ENCODE peak calls at places on chromosomes 6 and 20, in eight cellular contexts. One of them, this sample, is unnamed.
A peak's percentile ranks its signal among the peaks of the same experiment; 100 is the strongest.

GRCh38 chr6:41257369-41258195 is 28.9 kb downstream of the TREM1 start:
- DNase-seq in spleen: no peak
- DNase-seq in prostate gland: peak; percentile 76
- DNase-seq in Peyer's patch: no peak
- DNase-seq in heart left ventricle: no peak
- DNase-seq in HCT116: no peak
- DNase-seq in tibial nerve: peak; percentile 31
- DNase-seq in adrenal gland: peak; percentile 58
- DNase-seq in this sample: no peak

GRCh38 chr6:13794184-13794583 is 20.2 kb downstream of the MCUR1 start:
- DNase-seq in Peyer's patch: no peak
- DNase-seq in tibial nerve: no peak
- DNase-seq in adrenal gland: no peak
- DNase-seq in prostate gland: no peak
- DNase-seq in HCT116: no peak
- DNase-seq in heart left ventricle: no peak
- DNase-seq in spleen: no peak
- DNase-seq in this sample: no peak

GRCh38 chr20:19602660-19603389 is 155.2 kb upstream of the RIN2 start:
- DNase-seq in tibial nerve: no peak
- DNase-seq in HCT116: no peak
- DNase-seq in heart left ventricle: no peak
- DNase-seq in prostate gland: no peak
- DNase-seq in Peyer's patch: no peak
- DNase-seq in spleen: no peak
- DNase-seq in adrenal gland: no peak
- DNase-seq in this sample: no peak

GRCh38 chr6:14406616-14407343 is 289.2 kb downstream of the CD83 start:
- DNase-seq in spleen: no peak
- DNase-seq in HCT116: no peak
- DNase-seq in prostate gland: no peak
- DNase-seq in Peyer's patch: no peak
- DNase-seq in adrenal gland: no peak
- DNase-seq in tibial nerve: no peak
- DNase-seq in heart left ventricle: no peak
- DNase-seq in this sample: no peak

GRCh38 chr6:169945117-169945516 is 193.7 kb downstream of the ERMARD start:
- DNase-seq in heart left ventricle: no peak
- DNase-seq in tibial nerve: no peak
- DNase-seq in spleen: no peak
- DNase-seq in prostate gland: no peak
- DNase-seq in HCT116: no peak
- DNase-seq in Peyer's patch: no peak
- DNase-seq in adrenal gland: no peak
- DNase-seq in this sample: peak; percentile 52

GRCh38 chr6:167122041-167122826 is 662 bp upstream of the CCR6 start:
- DNase-seq in adrenal gland: no peak
- DNase-seq in heart left ventricle: no peak
- DNase-seq in spleen: no peak
- DNase-seq in tibial nerve: no peak
- DNase-seq in HCT116: no peak
- DNase-seq in Peyer's patch: no peak
- DNase-seq in prostate gland: no peak
- DNase-seq in this sample: no peak

GRCh38 chr6:54768542-54768941 is 78.0 kb upstream of the FAM83B start:
- DNase-seq in Peyer's patch: no peak
- DNase-seq in tibial nerve: no peak
- DNase-seq in heart left ventricle: no peak
- DNase-seq in spleen: no peak
- DNase-seq in HCT116: no peak
- DNase-seq in prostate gland: no peak
- DNase-seq in adrenal gland: no peak
- DNase-seq in this sample: no peak

GRCh38 chr20:58867211-58867610 is 14.7 kb downstream of the GNAS start:
- DNase-seq in prostate gland: no peak
- DNase-seq in Peyer's patch: no peak
- DNase-seq in adrenal gland: no peak
- DNase-seq in tibial nerve: peak; percentile 48
- DNase-seq in spleen: no peak
- DNase-seq in HCT116: no peak
- DNase-seq in heart left ventricle: no peak
- DNase-seq in this sample: no peak

GRCh38 chr6:79536615-79536968 is 638 bp downstream of the LCA5 start:
- DNase-seq in adrenal gland: peak; percentile 47
- DNase-seq in spleen: no peak
- DNase-seq in prostate gland: peak; percentile 46
- DNase-seq in heart left ventricle: peak; percentile 58
- DNase-seq in tibial nerve: peak; percentile 33
- DNase-seq in HCT116: no peak
- DNase-seq in Peyer's patch: no peak
- DNase-seq in this sample: no peak

DNA sequence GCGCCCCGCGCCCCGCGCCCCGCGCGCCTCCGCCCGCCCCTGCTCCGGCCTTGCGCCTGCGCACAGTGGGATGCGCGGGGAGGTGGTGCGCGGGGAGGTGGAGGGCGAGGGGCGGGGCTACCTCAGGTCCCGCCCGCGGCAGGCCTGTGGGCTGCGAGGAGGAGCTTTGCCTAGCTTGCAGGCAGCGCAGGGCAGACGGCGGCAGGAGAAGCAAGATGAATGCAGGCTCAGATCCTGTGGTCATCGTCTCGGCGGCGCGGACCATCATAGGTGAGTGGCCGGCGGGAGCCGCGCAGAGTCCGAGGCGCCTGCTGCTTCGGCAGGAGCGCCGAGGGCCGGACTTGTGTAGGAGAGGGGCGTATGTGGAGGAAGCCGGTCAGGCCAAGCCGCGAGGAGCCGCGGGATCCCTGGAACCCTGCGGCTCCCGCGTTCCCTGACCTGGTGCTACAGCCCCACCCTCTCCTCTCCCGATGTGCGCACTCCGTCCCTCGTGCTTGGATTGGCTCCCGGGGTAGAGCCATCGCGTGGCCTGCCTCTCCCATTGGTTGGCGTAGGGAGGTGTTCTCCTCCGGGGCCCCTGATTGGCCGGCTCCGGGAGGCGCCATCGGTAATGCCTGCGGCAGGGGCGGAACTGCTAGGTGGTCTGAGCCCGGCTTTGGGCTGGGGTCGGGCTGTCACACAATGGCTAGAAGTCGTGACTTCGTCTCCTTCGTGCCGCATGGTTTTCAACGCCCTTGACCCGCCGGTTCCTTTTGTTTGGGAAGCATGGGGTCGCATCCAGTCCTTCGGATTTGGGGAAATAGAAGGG is at the start of gene ACAT2:
- DNase-seq in tibial nerve: peak; percentile 92
- DNase-seq in spleen: peak; percentile 98
- DNase-seq in Peyer's patch: peak; percentile 95
- DNase-seq in prostate gland: peak; percentile 97
- DNase-seq in HCT116: peak; percentile 83
- DNase-seq in heart left ventricle: peak; percentile 96
- DNase-seq in adrenal gland: peak; percentile 98
- DNase-seq in this sample: no peak
- TF ChIP-seq POLR2A in tibial nerve: peak; percentile 45
- TF ChIP-seq POLR2A in spleen: no peak
- TF ChIP-seq POLR2A in Peyer's patch: peak; percentile 61
- TF ChIP-seq POLR2A in prostate gland: peak; percentile 73
- TF ChIP-seq POLR2A in HCT116: peak; percentile 40
- TF ChIP-seq POLR2A in heart left ventricle: peak; percentile 11
- TF ChIP-seq POLR2A in adrenal gland: peak; percentile 70
- TF ChIP-seq POLR2A in this sample: peak; percentile 48

DNA sequence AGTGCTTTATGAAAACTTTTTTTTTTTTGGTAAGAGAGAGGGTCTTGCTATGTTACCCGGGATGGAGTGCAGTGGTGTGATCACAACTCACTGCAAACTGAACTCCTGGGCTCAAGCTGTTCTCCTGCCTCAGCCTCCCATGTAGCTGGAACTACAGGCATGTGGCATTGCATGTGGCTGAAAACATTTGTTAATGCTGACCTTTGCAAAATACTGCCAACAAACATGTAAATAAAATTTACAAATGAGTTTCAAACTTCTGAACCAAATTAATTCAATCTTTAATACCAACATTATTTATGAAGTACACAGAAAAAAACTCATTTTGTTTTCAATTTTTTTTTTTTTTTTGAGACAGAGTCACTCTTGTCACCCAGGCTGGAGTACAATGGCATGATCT is 26.1 kb upstream of the ZBTB2 start:
- DNase-seq in Peyer's patch: no peak
- DNase-seq in tibial nerve: no peak
- DNase-seq in spleen: no peak
- DNase-seq in heart left ventricle: no peak
- DNase-seq in adrenal gland: no peak
- DNase-seq in prostate gland: no peak
- DNase-seq in HCT116: no peak
- DNase-seq in this sample: no peak
- H3K36me3 ChIP-seq in Peyer's patch: peaks cover 75% of the 10 kb centered on the region
- H3K36me3 ChIP-seq in tibial nerve: no peaks in the 10 kb centered on the region
- H3K36me3 ChIP-seq in spleen: peaks cover 17% of the 10 kb centered on the region
- H3K36me3 ChIP-seq in heart left ventricle: peaks cover 17% of the 10 kb centered on the region
- H3K36me3 ChIP-seq in adrenal gland: peaks cover 32% of the 10 kb centered on the region
- H3K36me3 ChIP-seq in prostate gland: no peaks in the 10 kb centered on the region
- H3K36me3 ChIP-seq in HCT116: peaks cover 22% of the 10 kb centered on the region
- H3K36me3 ChIP-seq in this sample: no peaks in the 10 kb centered on the region

GRCh38 chr6:30556964-30557682 is at the start of gene PRR3:
- DNase-seq in spleen: peak; percentile 93
- DNase-seq in Peyer's patch: peak; percentile 80
- DNase-seq in heart left ventricle: peak; percentile 83
- DNase-seq in adrenal gland: peak; percentile 85
- DNase-seq in tibial nerve: no peak
- DNase-seq in prostate gland: peak; percentile 66
- DNase-seq in HCT116: no peak
- DNase-seq in this sample: no peak
- TF ChIP-seq POLR2A in spleen: no peak
- TF ChIP-seq POLR2A in Peyer's patch: peak; percentile 33
- TF ChIP-seq POLR2A in heart left ventricle: no peak
- TF ChIP-seq POLR2A in adrenal gland: peak; percentile 71
- TF ChIP-seq POLR2A in tibial nerve: no peak
- TF ChIP-seq POLR2A in prostate gland: no peak
- TF ChIP-seq POLR2A in HCT116: peak; percentile 21
- TF ChIP-seq POLR2A in this sample: no peak

DNA sequence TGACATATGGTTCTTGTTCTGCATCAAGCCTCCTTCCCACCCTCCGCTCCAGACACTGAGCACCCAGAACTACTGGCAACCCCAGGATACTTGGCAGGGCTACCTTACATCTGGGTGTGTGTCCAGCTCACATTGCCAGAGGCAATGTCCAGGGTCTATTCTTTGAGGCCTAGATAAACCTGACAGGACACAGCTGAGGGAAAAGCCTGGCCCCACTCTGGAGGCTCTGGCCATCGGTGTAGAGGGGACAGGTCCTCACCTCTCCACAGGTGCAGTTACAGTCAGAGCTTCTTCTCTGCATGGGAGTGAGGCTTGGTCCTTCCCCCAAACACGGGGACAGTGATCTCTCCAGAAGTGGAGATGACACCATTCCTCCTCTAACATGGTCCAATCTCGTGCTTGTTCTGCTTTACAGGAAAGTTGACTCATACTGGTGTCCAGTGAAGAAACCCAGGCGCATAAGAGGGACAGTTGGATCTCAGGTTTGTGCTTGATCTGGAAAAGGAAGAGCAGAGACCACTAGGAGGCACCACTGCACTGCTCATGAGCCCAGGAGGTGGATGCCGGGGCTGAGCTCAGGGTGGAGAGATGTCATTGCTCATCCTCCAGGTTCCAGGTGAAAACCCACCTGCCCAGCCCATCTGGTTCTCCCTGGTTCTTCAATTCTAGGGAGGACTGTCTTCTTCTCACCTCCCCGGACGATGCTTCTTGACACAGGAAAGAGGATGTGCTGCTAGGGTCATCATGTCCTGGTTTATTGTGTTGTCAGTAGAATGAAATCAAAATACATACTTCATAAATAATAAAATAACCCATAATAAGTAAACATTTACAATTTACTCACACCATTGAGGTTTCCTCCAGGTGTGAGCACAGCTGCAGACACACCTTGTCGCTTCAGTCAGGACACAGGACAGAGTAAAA is 14.7 kb downstream of the HLA-F start:
- DNase-seq in HCT116: peak; percentile 59
- DNase-seq in heart left ventricle: peak; percentile 71
- DNase-seq in spleen: peak; percentile 88
- DNase-seq in Peyer's patch: no peak
- DNase-seq in tibial nerve: peak; percentile 68
- DNase-seq in prostate gland: peak; percentile 74
- DNase-seq in adrenal gland: peak; percentile 81
- DNase-seq in this sample: no peak
- H3K36me3 ChIP-seq in HCT116: no peaks in the 10 kb centered on the region
- H3K36me3 ChIP-seq in heart left ventricle: no peaks in the 10 kb centered on the region
- H3K36me3 ChIP-seq in spleen: no peaks in the 10 kb centered on the region
- H3K36me3 ChIP-seq in Peyer's patch: no peaks in the 10 kb centered on the region
- H3K36me3 ChIP-seq in tibial nerve: no peaks in the 10 kb centered on the region
- H3K36me3 ChIP-seq in prostate gland: no peaks in the 10 kb centered on the region
- H3K36me3 ChIP-seq in adrenal gland: no peaks in the 10 kb centered on the region
- H3K36me3 ChIP-seq in this sample: no peaks in the 10 kb centered on the region

DNA sequence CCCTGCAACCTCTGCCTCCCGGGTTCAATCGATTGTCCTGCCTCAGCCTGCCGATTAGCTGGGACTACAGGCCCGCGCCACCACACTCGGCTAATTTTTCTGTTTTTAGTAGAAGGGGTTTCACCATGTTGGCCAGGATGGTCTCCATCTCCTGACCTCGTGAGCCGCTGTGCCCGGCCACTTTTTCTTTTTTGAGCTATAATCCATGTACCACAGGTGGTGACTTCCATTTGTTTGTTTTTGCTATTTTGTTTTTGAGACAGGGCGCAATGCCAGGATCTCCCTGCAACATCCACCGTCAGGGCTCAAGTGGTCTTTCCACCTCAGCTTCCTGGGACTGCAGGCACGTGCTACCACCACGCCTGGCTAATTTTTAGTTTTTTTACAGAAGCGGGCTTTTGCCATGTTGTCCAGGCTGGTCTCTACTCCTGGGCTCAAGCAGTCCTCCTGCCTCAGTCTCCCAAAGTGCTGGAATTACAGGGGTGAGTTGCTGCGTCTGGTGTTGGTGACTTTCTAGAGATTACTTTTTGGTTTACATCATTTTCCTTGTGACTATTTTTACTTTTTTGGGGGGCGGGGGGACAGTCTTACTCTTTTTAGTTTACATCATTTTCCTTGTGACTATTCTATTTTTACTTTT is 8.6 kb downstream of the HSPA1B start:
- DNase-seq in adrenal gland: peak; percentile 29
- DNase-seq in Peyer's patch: no peak
- DNase-seq in tibial nerve: no peak
- DNase-seq in spleen: peak; percentile 56
- DNase-seq in HCT116: no peak
- DNase-seq in heart left ventricle: no peak
- DNase-seq in prostate gland: no peak
- DNase-seq in this sample: no peak
- TF ChIP-seq POLR2A in adrenal gland: no peak
- TF ChIP-seq POLR2A in Peyer's patch: no peak
- TF ChIP-seq POLR2A in tibial nerve: no peak
- TF ChIP-seq POLR2A in spleen: no peak
- TF ChIP-seq POLR2A in HCT116: no peak
- TF ChIP-seq POLR2A in heart left ventricle: no peak
- TF ChIP-seq POLR2A in prostate gland: no peak
- TF ChIP-seq POLR2A in this sample: no peak

DNA sequence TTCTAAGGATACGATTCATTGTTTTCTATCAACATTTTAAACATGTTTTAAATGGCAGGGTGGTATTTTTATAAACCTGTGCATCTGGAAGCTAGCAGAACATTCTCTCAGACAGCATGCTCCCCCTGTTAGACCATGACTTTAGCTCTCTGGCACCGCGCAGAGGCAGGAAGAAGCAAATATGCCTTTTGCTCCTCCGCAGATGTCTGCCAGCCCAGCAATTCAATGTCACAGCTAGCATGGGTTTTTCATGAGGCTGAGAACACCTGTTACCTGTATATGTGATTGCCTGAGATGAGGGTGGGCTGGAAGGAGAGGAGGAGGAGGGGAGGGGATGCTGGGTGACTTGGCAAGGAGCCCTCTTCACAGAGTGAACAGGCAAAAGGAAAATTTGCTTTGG is 6.7 kb downstream of the MTCH1 start:
- DNase-seq in adrenal gland: peak; percentile 81
- DNase-seq in heart left ventricle: peak; percentile 64
- DNase-seq in prostate gland: no peak
- DNase-seq in spleen: no peak
- DNase-seq in Peyer's patch: no peak
- DNase-seq in tibial nerve: peak; percentile 60
- DNase-seq in HCT116: no peak
- DNase-seq in this sample: no peak
- H3K36me3 ChIP-seq in adrenal gland: peaks cover 51% of the 10 kb centered on the region
- H3K36me3 ChIP-seq in heart left ventricle: peaks cover 21% of the 10 kb centered on the region
- H3K36me3 ChIP-seq in prostate gland: peaks cover 35% of the 10 kb centered on the region
- H3K36me3 ChIP-seq in spleen: peaks cover 58% of the 10 kb centered on the region
- H3K36me3 ChIP-seq in Peyer's patch: peaks cover 46% of the 10 kb centered on the region
- H3K36me3 ChIP-seq in tibial nerve: peaks cover 19% of the 10 kb centered on the region
- H3K36me3 ChIP-seq in HCT116: peaks cover 62% of the 10 kb centered on the region
- H3K36me3 ChIP-seq in this sample: no peaks in the 10 kb centered on the region

This sample was measured in vagina.